ENCODE peak calls at places on chromosomes 16 and 17, in ten cellular contexts. H is renal cortical epithelial cell; Q is sciatic nerve; G is HAP-1; M is heart left ventricle; X is NCI-H1105 treated with DMSO at 0.1 percent for 48 hours; P is activated CD4-positive, alpha-beta T cell treated with anti-CD3 and anti-CD28 coated beads, Interleukin-2, amount 50 U/mL, for 48 hours; T is T-cell; D is NCI-H187; R is left lung. A is an unnamed sample.

GRCh38 chr16:8924214-8924613 is 39.5 kb downstream of the USP7 start:
- DNase-seq in H (peak), Q (no peak), G (no peak), M (peak), X (no peak), P (no peak), T (no peak), D (no peak), R (no peak), A (no peak)

GRCh38 chr17:46045639-46046038 is 46.6 kb downstream of the STH start:
- DNase-seq in H (no peak), Q (no peak), G (no peak), M (no peak), X (no peak), P (no peak), T (no peak), D (no peak), R (no peak), A (no peak)

GRCh38 chr16:85752511-85753420 is 1.9 kb upstream of the C16orf74 start:
- DNase-seq in H (no peak), Q (no peak), G (peak), M (peak), X (peak), P (no peak), T (no peak), D (no peak), R (no peak), A (no peak)

GRCh38 chr17:34639706-34640425 is 60.5 kb downstream of the TMEM132E start:
- DNase-seq in H (no peak), Q (no peak), G (no peak), M (no peak), X (peak), P (no peak), T (no peak), D (no peak), R (no peak), A (no peak)

GRCh38 chr16:71894921-71895678 is at the start of gene IST1:
- DNase-seq in H (peak), Q (peak), G (peak), M (peak), X (peak), P (peak), T (peak), D (peak), R (peak), A (no peak)

GRCh38 chr16:4883501-4883900 is 36.2 kb downstream of the UBN1 start:
- DNase-seq in H (no peak), Q (no peak), G (no peak), M (no peak), X (no peak), P (no peak), T (no peak), D (no peak), R (no peak), A (no peak)

GRCh38 chr16:16062023-16062932 is 112.9 kb downstream of the ABCC1 start:
- DNase-seq in H (no peak), Q (no peak), G (no peak), M (no peak), X (no peak), P (peak), T (no peak), D (no peak), R (no peak), A (no peak)

GRCh38 chr17:10171057-10171456 is 27.3 kb downstream of the GAS7 start:
- DNase-seq in H (no peak), Q (peak), G (no peak), M (peak), X (no peak), P (no peak), T (no peak), D (no peak), R (no peak), A (no peak)

GRCh38 chr17:64498308-64499203 is 1.7 kb upstream of the POLG2 start:
- DNase-seq in H (no peak), Q (no peak), G (no peak), M (no peak), X (peak), P (no peak), T (no peak), D (no peak), R (no peak), A (no peak)

GRCh38 chr17:53234138-53234537 is 588.6 kb upstream of the KIF2B start:
- DNase-seq in H (no peak), Q (no peak), G (no peak), M (no peak), X (no peak), P (no peak), T (no peak), D (no peak), R (no peak), A (no peak)

GRCh38 chr16:85086347-85087291 is 25.7 kb downstream of the CIBAR2 start:
- DNase-seq in H (peak), Q (no peak), G (peak), M (peak), X (peak), P (peak), T (peak), D (peak), R (peak), A (no peak)

GRCh38 chr17:7249830-7250229 is 1.7 kb downstream of the CTDNEP1 start:
- DNase-seq in H (no peak), Q (no peak), G (no peak), M (no peak), X (no peak), P (no peak), T (no peak), D (no peak), R (no peak), A (no peak)

GRCh38 chr17:67414130-67414529 is 37.0 kb downstream of the PITPNC1 start:
- DNase-seq in H (no peak), Q (no peak), G (no peak), M (no peak), X (no peak), P (no peak), T (no peak), D (no peak), R (no peak), A (no peak)

GRCh38 chr16:54176376-54176901 is 110.1 kb downstream of the IRX3 start:
- DNase-seq in H (no peak), Q (no peak), G (no peak), M (no peak), X (no peak), P (no peak), T (no peak), D (no peak), R (no peak), A (no peak)

GRCh38 chr17:47199627-47200324 is 9.4 kb upstream of the MYL4 start:
- DNase-seq in H (no peak), Q (no peak), G (no peak), M (no peak), X (no peak), P (no peak), T (no peak), D (no peak), R (no peak), A (no peak)

GRCh38 chr16:81469710-81470481 is 25.3 kb downstream of the CMIP start:
- DNase-seq in H (no peak), Q (no peak), G (no peak), M (peak), X (no peak), P (peak), T (peak), D (no peak), R (no peak), A (no peak)

GRCh38 chr17:28712037-28712704 is 483 bp upstream of the PROCA1 start:
- DNase-seq in H (no peak), Q (peak), G (peak), M (peak), X (no peak), P (peak), T (peak), D (no peak), R (peak), A (no peak)